ENCODE peak calls at places on chromosomes 6 and 20, in five cellular contexts. H is SK-N-SH, P is GM12864, Y is WERI-Rb-1, W is cardiac fibroblast. C is an unnamed sample.

GRCh38 chr20:17796096-17796563 is 96.4 kb downstream of the BANF2 start:
- DNase-seq in H (no peak), P (no peak), Y (no peak), W (peak; percentile 86), C (no peak)

GRCh38 chr6:72619883-72620696 is 1.8 kb upstream of the KCNQ5 start:
- DNase-seq in H (peak; percentile 64), P (peak; percentile 73), Y (peak; percentile 93), W (peak; percentile 39), C (peak; percentile 60)

GRCh38 chr6:5764401-5764955 is 242.2 kb downstream of the NRN1 start:
- DNase-seq in H (no peak), P (peak; percentile 21), Y (no peak), W (peak; percentile 51), C (no peak)

GRCh38 chr6:53582963-53583362 is 38.1 kb upstream of the GCLC start:
- DNase-seq in H (no peak), P (no peak), Y (no peak), W (no peak), C (no peak)

GRCh38 chr6:110720066-110720465 is 95.2 kb downstream of the CDK19 start:
- DNase-seq in H (no peak), P (no peak), Y (no peak), W (no peak), C (no peak)

GRCh38 chr20:31915491-31916280 is 36.2 kb downstream of the PDRG1 start:
- DNase-seq in H (no peak), P (no peak), Y (no peak), W (no peak), C (no peak)

GRCh38 chr6:99602519-99603420 is 3.9 kb upstream of the PRDM13 start:
- DNase-seq in H (peak; percentile 43), P (no peak), Y (no peak), W (no peak), C (no peak)

GRCh38 chr6:47203266-47203967 is 106.3 kb downstream of the TNFRSF21 start:
- DNase-seq in H (no peak), P (peak; percentile 40), Y (no peak), W (no peak), C (no peak)

GRCh38 chr20:47222728-47223127 is 133.8 kb downstream of the ZMYND8 start:
- DNase-seq in H (no peak), P (no peak), Y (no peak), W (no peak), C (no peak)

GRCh38 chr20:48329676-48330644 is 497.8 kb downstream of the PREX1 start:
- DNase-seq in H (peak; percentile 78), P (no peak), Y (peak; percentile 67), W (peak; percentile 26), C (no peak)
- TF ChIP-seq CTCF in H (peak; percentile 50), P (peak; percentile 39), Y (peak; percentile 77), W (peak; percentile 11), C (no peak)

DNA sequence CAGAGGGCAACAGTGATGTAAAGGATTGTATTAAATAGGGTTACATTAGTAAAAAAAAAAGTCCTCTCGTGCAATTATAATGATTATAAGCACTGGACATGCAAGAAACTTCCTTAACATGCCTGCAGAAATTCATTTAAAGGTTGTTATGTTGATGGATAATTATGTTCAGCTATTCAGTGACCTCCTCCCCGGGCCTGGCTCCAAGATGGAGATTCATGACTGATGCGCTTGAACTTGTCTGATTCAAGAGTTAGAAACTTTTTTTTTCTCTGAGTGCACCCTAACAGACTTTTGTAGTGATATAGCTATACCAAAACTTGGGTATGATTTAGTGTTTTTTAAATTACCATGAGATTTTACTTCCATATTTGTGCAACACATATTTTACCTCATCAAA is 1170.0 kb upstream of the CITED2 start:
- DNase-seq in H (no peak), P (no peak), Y (no peak), W (no peak), C (no peak)
- TF ChIP-seq CTCF in H (no peak), P (no peak), Y (no peak), W (no peak), C (no peak)

GRCh38 chr20:44092551-44093248 is 94.3 kb downstream of the JPH2 start:
- DNase-seq in H (peak; percentile 51), P (no peak), Y (peak; percentile 29), W (peak; percentile 67), C (no peak)
- TF ChIP-seq CTCF in H (peak; percentile 74), P (peak; percentile 61), Y (peak; percentile 36), W (peak; percentile 53), C (no peak)

DNA sequence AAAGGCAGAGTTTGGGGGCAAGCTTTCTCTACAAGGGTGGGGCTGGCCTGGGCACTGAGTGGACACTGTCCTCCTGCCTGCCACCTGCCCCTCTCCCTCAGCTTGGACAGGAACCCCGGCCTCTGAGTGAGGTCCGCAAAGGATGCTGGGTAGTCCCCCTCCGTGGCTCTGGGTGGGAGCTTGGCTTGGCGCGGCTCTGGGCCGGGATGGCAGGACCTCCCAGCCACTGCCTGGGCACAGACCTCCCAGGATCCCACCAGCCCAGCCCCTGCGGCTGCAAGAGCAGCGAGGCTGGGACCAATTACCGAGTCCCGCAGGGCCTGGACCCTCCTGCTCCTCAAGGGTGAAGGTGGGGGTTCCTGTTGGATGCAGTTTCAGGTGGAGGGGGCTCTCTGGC is 2.9 kb upstream of the SOX18 start:
- DNase-seq in H (no peak), P (no peak), Y (no peak), W (no peak), C (no peak)
- TF ChIP-seq CTCF in H (no peak), P (no peak), Y (no peak), W (no peak), C (no peak)

GRCh38 chr6:147222160-147222838 is 18.1 kb downstream of the STXBP5 start:
- DNase-seq in H (no peak), P (no peak), Y (no peak), W (peak; percentile 39), C (no peak)
- TF ChIP-seq CTCF in H (peak; percentile 56), P (peak; percentile 39), Y (no peak), W (peak; percentile 56), C (no peak)

GRCh38 chr20:25390538-25391528 is at the start of gene ABHD12:
- DNase-seq in H (peak; percentile 97), P (peak; percentile 83), Y (peak; percentile 96), W (peak; percentile 97), C (peak; percentile 85)
- TF ChIP-seq CTCF in H (no peak), P (no peak), Y (peak; percentile 0), W (no peak), C (no peak)

GRCh38 chr6:69907981-69908498 is 41.7 kb downstream of the COL19A1 start:
- DNase-seq in H (no peak), P (no peak), Y (no peak), W (peak; percentile 13), C (no peak)
- TF ChIP-seq CTCF in H (no peak), P (no peak), Y (no peak), W (no peak), C (no peak)

GRCh38 chr6:35776364-35777215 is at the start of gene CLPSL2:
- DNase-seq in H (peak; percentile 82), P (no peak), Y (peak; percentile 84), W (peak; percentile 33), C (peak; percentile 33)
- TF ChIP-seq CTCF in H (no peak), P (no peak), Y (no peak), W (no peak), C (no peak)

C was measured in activated B cell treated with CpG ODN at 0.5 μM for 24 hours.